ENCODE peak calls at places on chromosomes 13 and 19, in four cellular contexts. Y is Peyer's patch, U is stomach, L is heart left ventricle. Z is an unnamed sample.

GRCh38 chr13:106610511-106610910 is 42.6 kb upstream of the ARGLU1 start:
- DNase-seq in L (no peak), U (no peak), Y (no peak), Z (no peak)

GRCh38 chr13:44906758-44907157 is 82.5 kb downstream of the NUFIP1 start:
- DNase-seq in L (no peak), U (peak; percentile 69), Y (no peak), Z (no peak)

GRCh38 chr19:39969681-39970423 is 1.1 kb upstream of the PSMC4 start:
- DNase-seq in L (no peak), Y (no peak), U (peak; percentile 26), Z (peak; percentile 78)

GRCh38 chr13:107545946-107546502 is 669.3 kb downstream of the LIG4 start:
- DNase-seq in Y (no peak), L (no peak), U (no peak), Z (no peak)

GRCh38 chr19:47658431-47659383 is 49.8 kb downstream of the BICRA start:
- DNase-seq in Y (no peak), U (peak; percentile 39), L (no peak), Z (no peak)

GRCh38 chr13:51453308-51453958 is 597 bp upstream of the INTS6 start:
- DNase-seq in U (no peak), L (peak; percentile 91), Y (peak; percentile 80), Z (peak; percentile 97)

GRCh38 chr19:43610493-43610892 is 1.4 kb upstream of the SRRM5 start:
- DNase-seq in U (no peak), Y (no peak), L (no peak), Z (no peak)

GRCh38 chr13:77386880-77387606 is 60.1 kb upstream of the MYCBP2 start:
- DNase-seq in U (no peak), Y (no peak), L (no peak), Z (no peak)

GRCh38 chr19:31586282-31586681 is 237.0 kb upstream of the TSHZ3 start:
- DNase-seq in Y (no peak), U (no peak), L (no peak), Z (no peak)

GRCh38 chr19:34757441-34757840 is 15.6 kb downstream of the ZNF599 start:
- DNase-seq in L (no peak), U (no peak), Y (no peak), Z (no peak)

DNA sequence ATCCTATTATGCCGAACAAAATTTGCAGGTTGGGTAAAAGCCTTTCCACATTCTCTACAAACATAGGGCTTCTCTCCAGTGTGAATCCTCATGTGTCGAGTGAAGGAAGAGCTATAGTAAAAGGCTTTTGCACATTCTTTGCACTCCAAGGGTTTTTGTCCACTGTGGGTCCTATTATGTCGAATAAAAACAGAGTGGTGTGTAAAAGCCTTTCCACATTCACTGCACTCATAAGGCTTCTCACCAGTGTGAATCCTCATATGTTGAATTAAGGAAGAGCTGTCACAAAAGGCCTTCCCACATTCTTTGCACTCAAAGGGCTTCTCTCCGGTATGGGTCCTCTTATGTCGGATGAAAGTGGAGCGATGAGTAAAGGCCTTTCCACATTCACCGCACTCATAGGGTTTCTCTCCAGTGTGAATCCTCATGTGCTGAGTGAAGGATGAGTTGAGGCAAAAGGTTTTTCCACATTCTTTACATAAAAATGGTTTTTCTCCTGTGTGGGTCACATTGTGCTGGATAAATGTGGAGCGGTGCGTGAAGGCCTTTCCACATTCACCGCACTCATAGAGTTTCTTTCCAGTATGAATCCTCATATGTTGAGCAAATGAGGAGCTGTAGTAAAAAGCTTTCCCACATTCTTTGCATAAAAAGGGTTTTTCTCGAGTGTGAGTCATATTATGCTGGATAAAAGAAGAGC is 13.6 kb downstream of the ZNF599 start:
- DNase-seq in L (no peak), Y (no peak), U (no peak), Z (no peak)
- H3K9me3 ChIP-seq in L (peaks cover 29% of the 10 kb centered on the region), Y (peaks cover 23% of the 10 kb centered on the region), U (peaks cover 100% of the 10 kb centered on the region), Z (peaks cover 100% of the 10 kb centered on the region)

GRCh38 chr19:16111909-16112752 is 442 bp downstream of the RAB8A start:
- DNase-seq in L (no peak), U (no peak), Y (no peak), Z (no peak)

GRCh38 chr19:16113727-16114126 is 2.0 kb downstream of the RAB8A start:
- DNase-seq in Y (no peak), U (no peak), L (no peak), Z (no peak)

GRCh38 chr19:16115309-16116039 is 3.8 kb downstream of the RAB8A start:
- DNase-seq in L (no peak), Y (no peak), U (no peak), Z (no peak)

GRCh38 chr19:16112778-16113177 is 1.1 kb downstream of the RAB8A start:
- DNase-seq in L (no peak), Y (no peak), U (no peak), Z (no peak)

GRCh38 chr19:16111160-16111908 is at the start of gene RAB8A:
- DNase-seq in L (peak; percentile 99), U (peak; percentile 99), Y (peak; percentile 99), Z (peak; percentile 100)
- TF ChIP-seq POLR2A in L (no peak), U (no peak), Y (no peak), Z (no peak)

DNA sequence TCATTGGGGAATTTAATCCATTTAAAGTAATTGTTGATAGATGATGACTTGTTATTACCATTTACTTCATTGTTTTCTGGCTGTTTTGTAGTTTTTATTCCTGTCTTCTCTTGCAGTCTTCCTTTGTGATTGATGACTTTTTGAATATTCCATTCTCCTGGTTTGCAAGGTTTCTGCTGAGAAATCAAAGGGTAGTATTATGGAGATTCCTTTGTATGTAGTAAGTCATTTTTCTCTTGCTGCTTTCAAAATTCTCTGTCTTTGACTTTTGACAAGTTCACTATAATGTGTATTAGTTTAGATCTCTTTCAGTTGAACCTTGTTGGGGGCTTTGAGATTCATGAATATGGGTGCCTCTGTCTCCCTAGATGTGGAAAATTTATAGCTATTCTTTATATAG is 6.0 kb downstream of the ZNF559 start:
- DNase-seq in L (no peak), Y (no peak), U (no peak), Z (no peak)
- H3K9me3 ChIP-seq in L (peaks cover 27% of the 10 kb centered on the region), Y (peaks cover 13% of the 10 kb centered on the region), U (peaks cover 100% of the 10 kb centered on the region), Z (peaks cover 100% of the 10 kb centered on the region)

GRCh38 chr19:55431183-55431582 is 11.9 kb downstream of the SHISA7 start:
- DNase-seq in Y (no peak), L (no peak), U (no peak), Z (no peak)

GRCh38 chr19:55423225-55423967 is 15.8 kb upstream of the UBE2S start:
- DNase-seq in U (no peak), Y (no peak), L (no peak), Z (no peak)

GRCh38 chr19:55424518-55424917 is 16.9 kb upstream of the UBE2S start:
- DNase-seq in U (no peak), L (no peak), Y (no peak), Z (no peak)

GRCh38 chr19:55426042-55426441 is 17.1 kb downstream of the SHISA7 start:
- DNase-seq in L (no peak), U (no peak), Y (no peak), Z (no peak)
- TF ChIP-seq POLR2A in L (no peak), U (no peak), Y (no peak), Z (no peak)

GRCh38 chr19:57103573-57104277 is 16.1 kb upstream of the USP29 start:
- DNase-seq in U (peak; percentile 41), Y (peak; percentile 48), L (peak; percentile 58), Z (no peak)

GRCh38 chr19:57096640-57097361 is 23.0 kb upstream of the USP29 start:
- DNase-seq in L (no peak), Y (no peak), U (no peak), Z (no peak)

GRCh38 chr19:57099199-57099661 is 20.6 kb upstream of the USP29 start:
- DNase-seq in L (peak; percentile 67), Y (peak; percentile 26), U (peak; percentile 49), Z (peak; percentile 86)
- H3K9me3 ChIP-seq in L (no peaks in the 10 kb centered on the region), Y (no peaks in the 10 kb centered on the region), U (peaks cover 20% of the 10 kb centered on the region), Z (no peaks in the 10 kb centered on the region)

GRCh38 chr13:98576963-98577822 is at the start of gene STK24:
- DNase-seq in U (peak; percentile 77), L (peak; percentile 85), Y (peak; percentile 56), Z (peak; percentile 94)
- TF ChIP-seq POLR2A in U (no peak), L (no peak), Y (peak; percentile 61), Z (no peak)